ENCODE peak calls at places on chromosomes 4 and X, in five cellular contexts. T is coronary artery, J is H7, X is small intestine, G is ascending aorta. L is an unnamed sample.
A peak's percentile ranks its signal among the peaks of the same experiment; 100 is the strongest.

GRCh38 chr4:189773909-189774308 is 166.8 kb upstream of the FRG1 start:
- DNase-seq in T (no peak), J (no peak), X (no peak), G (no peak), L (peak; percentile 9)

GRCh38 chr4:113157086-113157857 is 107.8 kb downstream of the ANK2 start:
- DNase-seq in T (no peak), J (no peak), X (no peak), G (no peak), L (no peak)

GRCh38 chr4:86306816-86307215 is 53.0 kb downstream of the MAPK10 start:
- DNase-seq in T (no peak), J (no peak), X (no peak), G (no peak), L (peak; percentile 47)

GRCh38 chr4:187444061-187444460 is 551.5 kb upstream of the ZFP42 start:
- DNase-seq in T (no peak), J (no peak), X (no peak), G (no peak), L (no peak)

GRCh38 chr4:69888336-69888735 is 28.4 kb upstream of the SULT1E1 start:
- DNase-seq in T (no peak), J (no peak), X (no peak), G (no peak), L (no peak)

GRCh38 chr4:22434895-22435294 is 81.0 kb downstream of the ADGRA3 start:
- DNase-seq in T (no peak), J (peak; percentile 20), X (peak; percentile 65), G (no peak), L (no peak)

GRCh38 chr4:123125477-123125876 is 203.1 kb upstream of the NUDT6 start:
- DNase-seq in T (no peak), J (no peak), X (no peak), G (no peak), L (no peak)

GRCh38 chrX:123083924-123084323 is 100.2 kb upstream of the GRIA3 start:
- DNase-seq in T (no peak), J (no peak), X (no peak), G (no peak), L (no peak)

GRCh38 chrX:100804780-100805179 is 15.4 kb upstream of the CSTF2 start:
- DNase-seq in T (no peak), J (no peak), X (no peak), G (no peak), L (no peak)

GRCh38 chr4:6095897-6096296 is 77.7 kb upstream of the C4orf50 start:
- DNase-seq in T (peak; percentile 62), J (no peak), X (no peak), G (no peak), L (no peak)

GRCh38 chr4:54281060-54281781 is 52.1 kb downstream of the PDGFRA start:
- DNase-seq in T (peak; percentile 93), J (no peak), X (no peak), G (peak; percentile 69), L (peak; percentile 59)

GRCh38 chr4:177901786-177902185 is 459.5 kb upstream of the AGA start:
- DNase-seq in T (no peak), J (no peak), X (no peak), G (no peak), L (no peak)

GRCh38 chrX:68945603-68946228 is 116.9 kb downstream of the EFNB1 start:
- DNase-seq in T (peak; percentile 66), J (peak; percentile 70), X (no peak), G (no peak), L (no peak)

GRCh38 chrX:119790977-119791436 is 423 bp downstream of the RPL39 start:
- DNase-seq in T (no peak), J (peak; percentile 58), X (peak; percentile 43), G (no peak), L (no peak)

GRCh38 chrX:155056471-155056870 is 14.5 kb downstream of the CMC4 start:
- DNase-seq in T (no peak), J (no peak), X (no peak), G (no peak), L (no peak)

GRCh38 chrX:137547291-137547690 is 18.6 kb upstream of the ZIC3 start:
- DNase-seq in T (no peak), J (peak; percentile 72), X (no peak), G (no peak), L (no peak)

GRCh38 chrX:137549073-137549472 is 16.9 kb upstream of the ZIC3 start:
- DNase-seq in T (no peak), J (peak; percentile 68), X (no peak), G (no peak), L (no peak)

GRCh38 chrX:137550561-137551305 is 15.2 kb upstream of the ZIC3 start:
- DNase-seq in T (no peak), J (peak; percentile 78), X (no peak), G (no peak), L (no peak)

GRCh38 chrX:137548261-137548660 is 17.7 kb upstream of the ZIC3 start:
- DNase-seq in T (no peak), J (peak; percentile 56), X (no peak), G (no peak), L (no peak)

DNA sequence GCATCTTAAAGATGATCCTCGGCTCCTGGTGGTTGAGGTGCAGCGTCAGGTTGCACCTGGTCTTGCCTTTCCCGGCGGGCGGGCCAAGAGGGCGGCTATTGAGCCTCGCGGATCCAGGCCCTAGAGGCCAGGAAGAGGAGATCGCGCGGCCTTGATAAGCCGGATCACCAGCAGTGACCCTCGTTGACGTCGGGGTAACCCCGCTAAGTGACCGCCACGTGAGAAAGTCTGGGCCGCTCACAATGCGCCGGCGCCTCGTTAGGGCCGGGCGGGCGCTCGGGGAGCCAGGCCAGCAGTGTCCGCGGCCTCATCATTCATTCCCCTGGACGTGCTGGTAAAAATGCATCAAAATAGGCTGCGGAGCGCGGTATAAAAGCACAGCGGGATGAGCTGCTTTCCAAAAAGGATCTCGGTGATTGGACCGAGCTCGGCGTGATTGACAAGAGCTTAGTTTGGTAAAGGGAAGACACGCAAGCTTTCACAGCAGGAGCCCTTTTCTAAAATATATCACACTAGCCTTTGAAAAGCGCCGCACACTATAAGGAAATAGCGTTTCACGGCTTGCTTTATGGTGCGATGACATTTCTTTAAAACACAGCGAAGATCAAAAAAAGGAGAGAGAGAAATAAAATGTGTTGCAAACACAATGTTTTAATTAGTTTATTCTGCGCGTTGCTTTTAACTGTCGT is 15.9 kb upstream of the ZIC3 start:
- DNase-seq in T (no peak), J (peak; percentile 78), X (no peak), G (no peak), L (no peak)
- H3K4me3 ChIP-seq in T (peak overlapping the region; percentile 47), J (peak overlapping the region; percentile 37), X (no peak overlapping the region), G (no peak overlapping the region), L (no peak overlapping the region)

GRCh38 chrX:36961590-36961989 is 46.6 kb upstream of the FAM47C start:
- DNase-seq in T (no peak), J (peak; percentile 48), X (no peak), G (no peak), L (no peak)

GRCh38 chrX:36963069-36963808 is 44.9 kb upstream of the FAM47C start:
- DNase-seq in T (no peak), J (peak; percentile 47), X (no peak), G (no peak), L (no peak)

DNA sequence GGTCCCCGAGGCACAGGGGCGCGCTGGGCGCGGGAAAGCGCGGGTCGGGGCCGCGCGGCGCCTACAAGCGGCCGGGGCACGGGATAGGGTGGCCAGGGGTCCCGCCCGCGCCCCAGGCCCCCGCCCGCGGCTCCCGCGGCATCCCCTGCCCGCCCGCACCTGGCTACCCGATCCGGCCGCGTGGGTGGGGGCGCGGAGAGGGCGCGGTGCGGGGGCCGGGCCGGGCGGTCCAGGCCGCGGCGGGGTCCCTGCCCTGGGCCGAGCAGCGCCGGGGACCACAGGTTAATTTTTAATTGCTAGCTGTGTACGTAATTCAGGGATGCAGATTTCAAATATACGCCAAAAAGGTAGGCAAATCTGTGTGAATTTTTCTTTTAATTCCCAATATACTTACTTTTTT is 44.3 kb upstream of the FAM47C start:
- DNase-seq in T (no peak), J (peak; percentile 54), X (no peak), G (no peak), L (no peak)
- H3K4me3 ChIP-seq in T (no peak overlapping the region), J (peak overlapping the region; percentile 31), X (no peak overlapping the region), G (no peak overlapping the region), L (no peak overlapping the region)

DNA sequence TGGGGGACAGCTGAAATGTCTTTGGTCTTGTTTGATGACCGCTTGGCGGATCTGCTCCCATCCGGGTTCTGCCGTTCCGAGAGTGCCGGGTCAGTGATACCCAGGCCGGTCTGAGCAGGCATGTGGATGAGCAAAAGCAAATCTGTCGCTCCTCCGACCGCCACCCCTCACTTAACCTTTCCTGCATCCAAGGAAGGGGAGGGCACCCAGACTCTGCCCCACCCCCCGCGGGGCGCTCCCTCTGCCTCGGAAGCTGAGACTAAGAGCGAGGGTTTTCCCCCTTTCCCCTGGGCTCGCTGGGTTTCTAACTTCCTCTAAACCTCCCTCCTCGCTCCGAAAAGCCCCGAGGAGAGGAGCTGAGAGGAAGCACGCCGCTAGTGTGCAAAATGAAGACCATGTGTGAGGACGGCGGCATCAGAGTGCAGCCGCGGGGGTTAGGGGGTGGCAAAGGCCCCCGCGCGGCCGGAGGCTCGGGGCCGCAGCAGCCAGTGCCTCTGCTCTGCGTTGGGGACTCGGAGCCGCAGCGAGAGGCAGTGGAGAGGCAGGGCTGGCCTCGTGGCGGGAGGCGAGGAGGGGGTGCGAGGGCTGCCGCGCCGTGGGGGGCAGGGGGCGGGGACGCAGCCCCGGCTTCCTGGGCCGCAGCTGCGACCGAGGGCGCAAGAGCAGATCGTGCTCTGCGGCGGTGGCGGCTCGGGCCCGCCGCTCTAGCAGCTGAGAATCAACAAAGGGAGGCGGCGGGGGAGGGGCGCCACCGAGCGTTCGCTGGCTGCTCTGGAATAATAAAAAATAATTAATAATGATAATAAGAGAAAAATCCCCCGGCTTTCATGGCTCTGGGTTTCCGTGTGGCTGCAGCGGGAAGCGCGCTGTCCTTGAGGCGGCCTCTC is 55.8 kb upstream of the BCOR start:
- DNase-seq in T (no peak), J (peak; percentile 89), X (no peak), G (no peak), L (no peak)
- H3K4me3 ChIP-seq in T (peak overlapping the region; percentile 69), J (peak overlapping the region; percentile 61), X (peak overlapping the region; percentile 46), G (peak overlapping the region; percentile 56), L (peak overlapping the region; percentile 36)

GRCh38 chr4:138555107-138555506 is 313.0 kb upstream of the SLC7A11 start:
- DNase-seq in T (no peak), J (peak; percentile 21), X (no peak), G (no peak), L (no peak)

GRCh38 chr4:138555584-138555983 is 313.4 kb upstream of the SLC7A11 start:
- DNase-seq in T (no peak), J (peak; percentile 37), X (peak; percentile 6), G (no peak), L (no peak)

GRCh38 chr4:138558886-138559285 is 316.7 kb upstream of the SLC7A11 start:
- DNase-seq in T (no peak), J (no peak), X (no peak), G (no peak), L (no peak)

DNA sequence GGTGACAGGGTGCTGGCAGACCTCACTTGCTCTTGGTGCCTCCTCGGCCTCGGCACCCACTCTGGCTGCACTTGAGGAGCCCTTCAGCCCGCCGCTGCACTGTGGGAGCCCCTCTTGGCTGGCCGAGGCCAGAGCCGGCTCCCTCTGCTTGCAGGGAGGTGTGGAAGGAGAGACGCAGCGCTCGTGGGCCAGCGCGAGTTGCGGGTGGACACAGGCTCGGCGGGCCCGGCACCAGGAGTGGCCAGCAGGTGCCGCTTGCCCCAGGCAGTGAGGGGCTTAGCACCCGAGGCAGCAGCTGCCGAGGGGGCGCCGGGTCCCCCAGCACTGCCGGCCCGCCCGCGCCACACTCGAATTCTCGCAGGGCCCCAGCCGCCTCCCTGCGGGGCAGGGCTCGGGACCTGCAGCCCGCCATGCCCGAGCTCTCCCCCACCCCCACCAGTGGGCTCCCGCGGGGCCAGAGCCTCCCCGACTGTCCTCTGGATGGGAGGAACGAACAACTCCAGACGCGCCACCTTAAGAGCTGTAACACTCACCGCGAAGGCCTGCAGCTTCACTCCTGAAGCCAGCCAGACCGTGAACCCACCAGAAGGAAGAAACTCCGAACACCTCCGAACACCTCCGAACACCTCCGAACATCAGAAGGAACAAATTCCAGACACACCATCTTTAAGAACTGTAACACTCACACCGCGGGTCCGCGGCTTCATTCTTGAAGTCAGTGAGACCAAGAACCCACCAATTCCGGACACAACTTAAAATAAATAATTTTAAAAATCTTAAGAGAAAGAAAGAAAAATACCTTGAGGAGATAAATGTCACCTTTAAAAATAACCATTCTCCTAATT is 311.1 kb upstream of the SLC7A11 start:
- DNase-seq in T (no peak), J (no peak), X (no peak), G (no peak), L (no peak)
- H3K4me3 ChIP-seq in T (no peak overlapping the region), J (no peak overlapping the region), X (no peak overlapping the region), G (no peak overlapping the region), L (no peak overlapping the region)

L was measured in AG04449.